ENCODE peak calls at places on chromosomes 6 and 20, in five cellular contexts. One of them, this sample, is unnamed. For H3K36me3, the result is how much of the 10 kb centered on the place peaks cover.

GRCh38 chr20:1876975-1877603 is 18.1 kb upstream of the SIRPA start:
- DNase-seq in keratinocyte: no peak
- DNase-seq in IMR-90: peak
- DNase-seq in prostate gland: no peak
- DNase-seq in brain microvascular endothelial cell: no peak
- DNase-seq in this sample: no peak

GRCh38 chr6:22666021-22666420 is 96.7 kb downstream of the HDGFL1 start:
- DNase-seq in keratinocyte: no peak
- DNase-seq in IMR-90: no peak
- DNase-seq in prostate gland: no peak
- DNase-seq in brain microvascular endothelial cell: no peak
- DNase-seq in this sample: no peak

GRCh38 chr6:155317186-155317585 is 2.9 kb upstream of the TFB1M start:
- DNase-seq in keratinocyte: no peak
- DNase-seq in IMR-90: peak
- DNase-seq in prostate gland: no peak
- DNase-seq in brain microvascular endothelial cell: no peak
- DNase-seq in this sample: no peak

GRCh38 chr6:149032599-149033405 is 284.7 kb upstream of the TAB2 start:
- DNase-seq in keratinocyte: no peak
- DNase-seq in brain microvascular endothelial cell: peak
- DNase-seq in prostate gland: no peak
- DNase-seq in IMR-90: peak
- DNase-seq in this sample: no peak

GRCh38 chr20:57049298-57049697 is 217.1 kb downstream of the BMP7 start:
- DNase-seq in keratinocyte: no peak
- DNase-seq in brain microvascular endothelial cell: no peak
- DNase-seq in prostate gland: no peak
- DNase-seq in IMR-90: no peak
- DNase-seq in this sample: no peak

GRCh38 chr6:25995507-25995906 is 32.9 kb downstream of the TRIM38 start:
- DNase-seq in prostate gland: no peak
- DNase-seq in brain microvascular endothelial cell: no peak
- DNase-seq in keratinocyte: no peak
- DNase-seq in IMR-90: no peak
- DNase-seq in this sample: no peak

GRCh38 chr20:38387953-38388352 is 41.7 kb downstream of the LBP start:
- DNase-seq in prostate gland: no peak
- DNase-seq in keratinocyte: no peak
- DNase-seq in brain microvascular endothelial cell: no peak
- DNase-seq in IMR-90: no peak
- DNase-seq in this sample: no peak

GRCh38 chr20:62911701-62912280 is 14.5 kb downstream of the DIDO1 start:
- DNase-seq in IMR-90: no peak
- DNase-seq in brain microvascular endothelial cell: no peak
- DNase-seq in keratinocyte: no peak
- DNase-seq in prostate gland: no peak
- DNase-seq in this sample: no peak

GRCh38 chr6:13152804-13153203 is 175.5 kb downstream of the TBC1D7 start:
- DNase-seq in prostate gland: no peak
- DNase-seq in IMR-90: no peak
- DNase-seq in brain microvascular endothelial cell: no peak
- DNase-seq in keratinocyte: no peak
- DNase-seq in this sample: no peak

GRCh38 chr6:118968416-118968815 is 33.5 kb upstream of the MCM9 start:
- DNase-seq in brain microvascular endothelial cell: no peak
- DNase-seq in IMR-90: peak
- DNase-seq in keratinocyte: no peak
- DNase-seq in prostate gland: no peak
- DNase-seq in this sample: no peak

GRCh38 chr20:51789434-51789833 is 12.9 kb downstream of the SALL4 start:
- DNase-seq in brain microvascular endothelial cell: no peak
- DNase-seq in IMR-90: no peak
- DNase-seq in keratinocyte: no peak
- DNase-seq in prostate gland: no peak
- DNase-seq in this sample: no peak

GRCh38 chr20:16608265-16608636 is 35.0 kb upstream of the KIF16B start:
- DNase-seq in brain microvascular endothelial cell: no peak
- DNase-seq in prostate gland: no peak
- DNase-seq in keratinocyte: no peak
- DNase-seq in IMR-90: no peak
- DNase-seq in this sample: no peak

GRCh38 chr6:36323062-36323461 is 13.6 kb downstream of the BNIP5 start:
- DNase-seq in brain microvascular endothelial cell: no peak
- DNase-seq in keratinocyte: no peak
- DNase-seq in IMR-90: no peak
- DNase-seq in prostate gland: no peak
- DNase-seq in this sample: no peak

GRCh38 chr6:131982740-131983259 is 31.6 kb upstream of the CCN2 start:
- DNase-seq in brain microvascular endothelial cell: peak
- DNase-seq in IMR-90: peak
- DNase-seq in keratinocyte: no peak
- DNase-seq in prostate gland: no peak
- DNase-seq in this sample: no peak

GRCh38 chr6:84685983-84686584 is 78.3 kb downstream of the TBX18 start:
- DNase-seq in brain microvascular endothelial cell: peak
- DNase-seq in keratinocyte: no peak
- DNase-seq in prostate gland: no peak
- DNase-seq in IMR-90: peak
- DNase-seq in this sample: no peak

GRCh38 chr6:167985911-167986595 is 11.4 kb upstream of the KIF25 start:
- DNase-seq in brain microvascular endothelial cell: no peak
- DNase-seq in keratinocyte: no peak
- DNase-seq in prostate gland: no peak
- DNase-seq in IMR-90: no peak
- DNase-seq in this sample: no peak

GRCh38 chr6:165936096-165936495 is 231.6 kb downstream of the TBXT start:
- DNase-seq in prostate gland: no peak
- DNase-seq in keratinocyte: no peak
- DNase-seq in IMR-90: no peak
- DNase-seq in brain microvascular endothelial cell: no peak
- DNase-seq in this sample: no peak

GRCh38 chr6:30497714-30498113 is 8.4 kb downstream of the HLA-E start:
- DNase-seq in keratinocyte: no peak
- DNase-seq in brain microvascular endothelial cell: no peak
- DNase-seq in IMR-90: no peak
- DNase-seq in prostate gland: no peak
- DNase-seq in this sample: no peak

GRCh38 chr20:24379116-24379927 is 90.1 kb upstream of the SYNDIG1 start:
- DNase-seq in prostate gland: no peak
- DNase-seq in brain microvascular endothelial cell: peak
- DNase-seq in keratinocyte: no peak
- DNase-seq in IMR-90: peak
- DNase-seq in this sample: no peak

GRCh38 chr20:49572857-49573256 is 4.9 kb upstream of the PTGIS start:
- DNase-seq in brain microvascular endothelial cell: no peak
- DNase-seq in IMR-90: no peak
- DNase-seq in prostate gland: no peak
- DNase-seq in keratinocyte: no peak
- DNase-seq in this sample: no peak

GRCh38 chr6:6969761-6970223 is 138.0 kb upstream of the RREB1 start:
- DNase-seq in prostate gland: peak
- DNase-seq in IMR-90: no peak
- DNase-seq in brain microvascular endothelial cell: no peak
- DNase-seq in keratinocyte: peak
- DNase-seq in this sample: no peak

GRCh38 chr6:95693108-95693507 is 115.8 kb downstream of the MANEA start:
- DNase-seq in IMR-90: no peak
- DNase-seq in keratinocyte: no peak
- DNase-seq in brain microvascular endothelial cell: no peak
- DNase-seq in prostate gland: no peak
- DNase-seq in this sample: no peak

GRCh38 chr20:19934792-19935491 is 82.2 kb upstream of the NAA20 start:
- DNase-seq in brain microvascular endothelial cell: no peak
- DNase-seq in prostate gland: peak
- DNase-seq in IMR-90: no peak
- DNase-seq in keratinocyte: no peak
- DNase-seq in this sample: no peak

GRCh38 chr20:60078351-60079250 is 120.4 kb downstream of the CDH26 start:
- DNase-seq in IMR-90: no peak
- DNase-seq in prostate gland: no peak
- DNase-seq in brain microvascular endothelial cell: no peak
- DNase-seq in keratinocyte: no peak
- DNase-seq in this sample: no peak

GRCh38 chr6:122406187-122406586 is 6.7 kb downstream of the HSF2 start:
- DNase-seq in prostate gland: no peak
- DNase-seq in IMR-90: no peak
- DNase-seq in keratinocyte: no peak
- DNase-seq in brain microvascular endothelial cell: no peak
- DNase-seq in this sample: no peak
- H3K36me3 ChIP-seq in prostate gland: under half
- H3K36me3 ChIP-seq in IMR-90: under half
- H3K36me3 ChIP-seq in keratinocyte: under half
- H3K36me3 ChIP-seq in brain microvascular endothelial cell: under half
- H3K36me3 ChIP-seq in this sample: under half

GRCh38 chr6:50817638-50817950 is 1.1 kb upstream of the TFAP2B start:
- DNase-seq in keratinocyte: no peak
- DNase-seq in IMR-90: no peak
- DNase-seq in prostate gland: no peak
- DNase-seq in brain microvascular endothelial cell: no peak
- DNase-seq in this sample: no peak

GRCh38 chr6:50818673-50819072 is at the start of gene TFAP2B:
- DNase-seq in prostate gland: no peak
- DNase-seq in IMR-90: no peak
- DNase-seq in brain microvascular endothelial cell: no peak
- DNase-seq in keratinocyte: no peak
- DNase-seq in this sample: no peak

GRCh38 chr6:50816947-50817637 is 1.6 kb upstream of the TFAP2B start:
- DNase-seq in keratinocyte: no peak
- DNase-seq in IMR-90: no peak
- DNase-seq in brain microvascular endothelial cell: no peak
- DNase-seq in prostate gland: no peak
- DNase-seq in this sample: no peak

GRCh38 chr6:50816115-50816675 is 2.5 kb upstream of the TFAP2B start:
- DNase-seq in keratinocyte: peak
- DNase-seq in brain microvascular endothelial cell: peak
- DNase-seq in IMR-90: peak
- DNase-seq in prostate gland: peak
- DNase-seq in this sample: no peak

DNA sequence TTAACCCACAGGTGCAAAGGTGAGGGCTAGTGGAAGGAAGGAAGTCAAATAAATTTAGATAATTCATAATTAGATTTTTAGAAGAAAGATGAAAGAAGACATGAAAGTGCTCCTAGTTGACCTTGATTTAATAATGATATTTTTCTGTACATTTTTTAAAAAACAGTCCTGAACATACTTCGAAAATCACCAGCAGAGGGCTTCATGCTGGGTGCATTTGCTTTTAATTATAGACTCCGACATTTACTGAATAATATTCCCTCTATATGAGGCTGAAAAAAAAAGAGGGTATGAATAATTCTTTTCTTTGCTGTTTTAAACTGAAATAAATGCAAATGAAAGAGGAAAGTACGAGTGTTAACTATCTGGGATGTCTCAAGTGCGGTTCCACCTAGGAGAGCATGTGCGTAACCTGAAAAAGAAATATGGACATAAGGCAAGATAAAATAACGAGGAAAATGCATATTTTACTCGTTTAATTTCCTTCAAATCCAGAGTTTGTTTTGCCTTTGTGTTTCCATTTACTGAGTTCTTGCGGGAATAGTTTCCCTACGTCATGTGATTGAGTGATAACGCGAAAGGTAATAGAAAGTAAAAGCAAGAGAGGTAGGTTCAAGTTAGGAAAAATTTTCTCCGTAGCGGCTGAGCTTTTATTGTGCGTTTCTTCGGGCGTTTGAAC is 3.1 kb upstream of the TFAP2B start:
- DNase-seq in IMR-90: peak
- DNase-seq in brain microvascular endothelial cell: peak
- DNase-seq in prostate gland: no peak
- DNase-seq in keratinocyte: no peak
- DNase-seq in this sample: no peak
- TF ChIP-seq CTCF in IMR-90: peak
- TF ChIP-seq CTCF in brain microvascular endothelial cell: peak
- TF ChIP-seq CTCF in prostate gland: peak
- TF ChIP-seq CTCF in keratinocyte: peak
- TF ChIP-seq CTCF in this sample: no peak

DNA sequence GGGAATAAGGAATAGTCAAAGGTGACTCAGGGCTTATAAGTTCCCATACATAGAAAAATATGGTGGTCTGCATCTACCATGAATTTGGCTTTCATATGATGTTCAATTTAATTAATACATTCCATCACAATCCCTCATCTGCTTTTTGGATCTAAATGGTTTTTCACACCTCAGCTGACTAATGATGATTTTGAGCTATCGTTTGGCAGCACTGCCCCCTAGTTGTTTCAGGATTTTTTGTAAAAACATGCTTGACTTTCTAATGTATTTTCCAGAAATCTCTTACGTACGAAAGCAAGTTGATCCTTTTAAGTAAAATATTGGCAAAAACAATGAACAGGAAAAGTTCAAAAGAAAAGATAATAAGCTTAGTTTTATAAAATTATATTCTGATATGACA is 408.6 kb upstream of the ADGRB3 start:
- DNase-seq in IMR-90: no peak
- DNase-seq in prostate gland: no peak
- DNase-seq in keratinocyte: no peak
- DNase-seq in brain microvascular endothelial cell: no peak
- DNase-seq in this sample: no peak
- H3K36me3 ChIP-seq in IMR-90: under half
- H3K36me3 ChIP-seq in prostate gland: under half
- H3K36me3 ChIP-seq in keratinocyte: under half
- H3K36me3 ChIP-seq in brain microvascular endothelial cell: under half
- H3K36me3 ChIP-seq in this sample: under half

GRCh38 chr6:160979063-160979708 is 12.4 kb upstream of the MAP3K4 start:
- DNase-seq in keratinocyte: no peak
- DNase-seq in prostate gland: no peak
- DNase-seq in IMR-90: peak
- DNase-seq in brain microvascular endothelial cell: no peak
- DNase-seq in this sample: no peak
- TF ChIP-seq CTCF in keratinocyte: no peak
- TF ChIP-seq CTCF in prostate gland: no peak
- TF ChIP-seq CTCF in IMR-90: peak
- TF ChIP-seq CTCF in brain microvascular endothelial cell: no peak
- TF ChIP-seq CTCF in this sample: no peak

GRCh38 chr20:47236639-47236900 is 119.9 kb downstream of the ZMYND8 start:
- DNase-seq in IMR-90: no peak
- DNase-seq in brain microvascular endothelial cell: no peak
- DNase-seq in keratinocyte: no peak
- DNase-seq in prostate gland: no peak
- DNase-seq in this sample: no peak

GRCh38 chr20:47235111-47235510 is 121.4 kb downstream of the ZMYND8 start:
- DNase-seq in prostate gland: no peak
- DNase-seq in brain microvascular endothelial cell: no peak
- DNase-seq in keratinocyte: no peak
- DNase-seq in IMR-90: no peak
- DNase-seq in this sample: no peak

GRCh38 chr20:47235853-47236638 is 120.5 kb downstream of the ZMYND8 start:
- DNase-seq in keratinocyte: no peak
- DNase-seq in IMR-90: no peak
- DNase-seq in prostate gland: no peak
- DNase-seq in brain microvascular endothelial cell: no peak
- DNase-seq in this sample: no peak

GRCh38 chr20:47238780-47239769 is 117.4 kb downstream of the ZMYND8 start:
- DNase-seq in IMR-90: no peak
- DNase-seq in brain microvascular endothelial cell: no peak
- DNase-seq in keratinocyte: no peak
- DNase-seq in prostate gland: no peak
- DNase-seq in this sample: no peak

GRCh38 chr20:47237715-47238114 is 118.8 kb downstream of the ZMYND8 start:
- DNase-seq in prostate gland: no peak
- DNase-seq in IMR-90: no peak
- DNase-seq in keratinocyte: no peak
- DNase-seq in brain microvascular endothelial cell: no peak
- DNase-seq in this sample: no peak
- H3K36me3 ChIP-seq in prostate gland: under half
- H3K36me3 ChIP-seq in IMR-90: under half
- H3K36me3 ChIP-seq in keratinocyte: under half
- H3K36me3 ChIP-seq in brain microvascular endothelial cell: under half
- H3K36me3 ChIP-seq in this sample: under half

This sample was measured in thoracic aorta.